ENCODE peak calls at places on chromosomes 3 and 15, in five cellular contexts. One of them, this sample, is unnamed. For H3K4me1 and H3K36me3, the result is how much of the 10 kb centered on the place peaks cover.

GRCh38 chr15:101391981-101392566 is 97.0 kb upstream of the SNRPA1 start:
- DNase-seq in uterus: no peak
- DNase-seq in left ventricle myocardium inferior: no peak
- DNase-seq in aorta: no peak
- DNase-seq in effector memory CD4-positive, alpha-beta T cell: no peak
- DNase-seq in this sample: no peak

GRCh38 chr3:99997293-99997692 is 117.0 kb downstream of the FILIP1L start:
- DNase-seq in uterus: no peak
- DNase-seq in left ventricle myocardium inferior: no peak
- DNase-seq in aorta: no peak
- DNase-seq in effector memory CD4-positive, alpha-beta T cell: no peak
- DNase-seq in this sample: no peak

GRCh38 chr3:106862067-106862466 is 515.2 kb upstream of the CCDC54 start:
- DNase-seq in uterus: no peak
- DNase-seq in left ventricle myocardium inferior: no peak
- DNase-seq in aorta: no peak
- DNase-seq in effector memory CD4-positive, alpha-beta T cell: no peak
- DNase-seq in this sample: no peak

GRCh38 chr3:181709537-181710279 is 2.0 kb upstream of the SOX2 start:
- DNase-seq in uterus: peak
- DNase-seq in left ventricle myocardium inferior: peak
- DNase-seq in aorta: peak
- DNase-seq in effector memory CD4-positive, alpha-beta T cell: peak
- DNase-seq in this sample: peak

GRCh38 chr3:57949779-57950618 is 58.2 kb upstream of the FLNB start:
- DNase-seq in uterus: peak
- DNase-seq in left ventricle myocardium inferior: peak
- DNase-seq in aorta: peak
- DNase-seq in effector memory CD4-positive, alpha-beta T cell: no peak
- DNase-seq in this sample: no peak

GRCh38 chr3:115040673-115041286 is 106.3 kb downstream of the ZBTB20 start:
- DNase-seq in uterus: no peak
- DNase-seq in left ventricle myocardium inferior: no peak
- DNase-seq in aorta: no peak
- DNase-seq in effector memory CD4-positive, alpha-beta T cell: peak
- DNase-seq in this sample: peak

GRCh38 chr3:10196389-10197052 is 31.8 kb downstream of the IRAK2 start:
- DNase-seq in uterus: no peak
- DNase-seq in left ventricle myocardium inferior: peak
- DNase-seq in aorta: no peak
- DNase-seq in effector memory CD4-positive, alpha-beta T cell: no peak
- DNase-seq in this sample: no peak

GRCh38 chr15:59994855-59995557 is 9.1 kb upstream of the FOXB1 start:
- DNase-seq in uterus: no peak
- DNase-seq in left ventricle myocardium inferior: no peak
- DNase-seq in aorta: no peak
- DNase-seq in effector memory CD4-positive, alpha-beta T cell: no peak
- DNase-seq in this sample: no peak

GRCh38 chr3:103786296-103786695 is 1351.5 kb downstream of the ZPLD1 start:
- DNase-seq in uterus: no peak
- DNase-seq in left ventricle myocardium inferior: no peak
- DNase-seq in aorta: no peak
- DNase-seq in effector memory CD4-positive, alpha-beta T cell: no peak
- DNase-seq in this sample: no peak

GRCh38 chr3:48155122-48155521 is 33.1 kb downstream of the CDC25A start:
- DNase-seq in uterus: no peak
- DNase-seq in left ventricle myocardium inferior: no peak
- DNase-seq in aorta: no peak
- DNase-seq in effector memory CD4-positive, alpha-beta T cell: no peak
- DNase-seq in this sample: no peak

GRCh38 chr3:112811917-112812660 is 34.6 kb downstream of the CD200R1L start:
- DNase-seq in uterus: peak
- DNase-seq in left ventricle myocardium inferior: no peak
- DNase-seq in aorta: no peak
- DNase-seq in effector memory CD4-positive, alpha-beta T cell: no peak
- DNase-seq in this sample: no peak

GRCh38 chr3:101676765-101677435 is at the start of gene ZBTB11:
- DNase-seq in uterus: peak
- DNase-seq in left ventricle myocardium inferior: peak
- DNase-seq in aorta: peak
- DNase-seq in effector memory CD4-positive, alpha-beta T cell: peak
- DNase-seq in this sample: peak

GRCh38 chr3:137992592-137992991 is 17.4 kb upstream of the CLDN18 start:
- DNase-seq in uterus: no peak
- DNase-seq in left ventricle myocardium inferior: no peak
- DNase-seq in aorta: no peak
- DNase-seq in effector memory CD4-positive, alpha-beta T cell: no peak
- DNase-seq in this sample: no peak

GRCh38 chr15:78850926-78851600 is 21.6 kb upstream of the MORF4L1 start:
- DNase-seq in uterus: no peak
- DNase-seq in left ventricle myocardium inferior: no peak
- DNase-seq in aorta: no peak
- DNase-seq in effector memory CD4-positive, alpha-beta T cell: no peak
- DNase-seq in this sample: no peak

GRCh38 chr3:149605902-149606301 is 51.9 kb downstream of the WWTR1 start:
- DNase-seq in uterus: no peak
- DNase-seq in left ventricle myocardium inferior: no peak
- DNase-seq in aorta: no peak
- DNase-seq in effector memory CD4-positive, alpha-beta T cell: no peak
- DNase-seq in this sample: no peak

GRCh38 chr3:12868039-12869024 is 27.0 kb upstream of the RPL32 start:
- DNase-seq in uterus: peak
- DNase-seq in left ventricle myocardium inferior: peak
- DNase-seq in aorta: peak
- DNase-seq in effector memory CD4-positive, alpha-beta T cell: peak
- DNase-seq in this sample: peak

GRCh38 chr3:102032491-102033383 is 183.4 kb downstream of the NFKBIZ start:
- DNase-seq in uterus: no peak
- DNase-seq in left ventricle myocardium inferior: no peak
- DNase-seq in aorta: no peak
- DNase-seq in effector memory CD4-positive, alpha-beta T cell: no peak
- DNase-seq in this sample: no peak

GRCh38 chr3:51710631-51711351 is 3.9 kb downstream of the GRM2 start:
- DNase-seq in uterus: no peak
- DNase-seq in left ventricle myocardium inferior: no peak
- DNase-seq in aorta: no peak
- DNase-seq in effector memory CD4-positive, alpha-beta T cell: no peak
- DNase-seq in this sample: no peak

GRCh38 chr3:12983326-12983725 is 89.9 kb downstream of the IQSEC1 start:
- DNase-seq in uterus: no peak
- DNase-seq in left ventricle myocardium inferior: no peak
- DNase-seq in aorta: peak
- DNase-seq in effector memory CD4-positive, alpha-beta T cell: no peak
- DNase-seq in this sample: no peak

GRCh38 chr3:52088445-52089367 is 32.3 kb upstream of the DUSP7 start:
- DNase-seq in uterus: peak
- DNase-seq in left ventricle myocardium inferior: no peak
- DNase-seq in aorta: peak
- DNase-seq in effector memory CD4-positive, alpha-beta T cell: no peak
- DNase-seq in this sample: no peak

GRCh38 chr15:47292638-47293037 is 424.7 kb upstream of the SEMA6D start:
- DNase-seq in uterus: no peak
- DNase-seq in left ventricle myocardium inferior: no peak
- DNase-seq in aorta: no peak
- DNase-seq in effector memory CD4-positive, alpha-beta T cell: no peak
- DNase-seq in this sample: no peak
- H3K4me1 ChIP-seq in uterus: under half
- H3K4me1 ChIP-seq in left ventricle myocardium inferior: under half
- H3K4me1 ChIP-seq in aorta: under half
- H3K4me1 ChIP-seq in effector memory CD4-positive, alpha-beta T cell: under half
- H3K4me1 ChIP-seq in this sample: under half

GRCh38 chr15:67180035-67180434 is 74.4 kb downstream of the AAGAB start:
- DNase-seq in uterus: no peak
- DNase-seq in left ventricle myocardium inferior: no peak
- DNase-seq in aorta: no peak
- DNase-seq in effector memory CD4-positive, alpha-beta T cell: no peak
- DNase-seq in this sample: no peak
- H3K36me3 ChIP-seq in uterus: under half
- H3K36me3 ChIP-seq in left ventricle myocardium inferior: under half
- H3K36me3 ChIP-seq in aorta: under half
- H3K36me3 ChIP-seq in effector memory CD4-positive, alpha-beta T cell: under half
- H3K36me3 ChIP-seq in this sample: under half

GRCh38 chr15:70752142-70752754 is 11.1 kb downstream of the UACA start:
- DNase-seq in uterus: no peak
- DNase-seq in left ventricle myocardium inferior: peak
- DNase-seq in aorta: no peak
- DNase-seq in effector memory CD4-positive, alpha-beta T cell: no peak
- DNase-seq in this sample: peak

GRCh38 chr15:70757627-70758026 is 5.7 kb downstream of the UACA start:
- DNase-seq in uterus: no peak
- DNase-seq in left ventricle myocardium inferior: no peak
- DNase-seq in aorta: no peak
- DNase-seq in effector memory CD4-positive, alpha-beta T cell: no peak
- DNase-seq in this sample: no peak

GRCh38 chr15:70750203-70750869 is 13.0 kb downstream of the UACA start:
- DNase-seq in uterus: no peak
- DNase-seq in left ventricle myocardium inferior: no peak
- DNase-seq in aorta: no peak
- DNase-seq in effector memory CD4-positive, alpha-beta T cell: no peak
- DNase-seq in this sample: no peak

GRCh38 chr15:70754862-70755261 is 8.5 kb downstream of the UACA start:
- DNase-seq in uterus: no peak
- DNase-seq in left ventricle myocardium inferior: no peak
- DNase-seq in aorta: no peak
- DNase-seq in effector memory CD4-positive, alpha-beta T cell: no peak
- DNase-seq in this sample: no peak

GRCh38 chr15:70753101-70753829 is 10.1 kb downstream of the UACA start:
- DNase-seq in uterus: no peak
- DNase-seq in left ventricle myocardium inferior: no peak
- DNase-seq in aorta: no peak
- DNase-seq in effector memory CD4-positive, alpha-beta T cell: no peak
- DNase-seq in this sample: no peak
- H3K4me1 ChIP-seq in uterus: under half
- H3K4me1 ChIP-seq in left ventricle myocardium inferior: half or more
- H3K4me1 ChIP-seq in aorta: under half
- H3K4me1 ChIP-seq in effector memory CD4-positive, alpha-beta T cell: under half
- H3K4me1 ChIP-seq in this sample: under half

GRCh38 chr15:80948651-80949292 is 40.8 kb downstream of the MESD start:
- DNase-seq in uterus: peak
- DNase-seq in left ventricle myocardium inferior: no peak
- DNase-seq in aorta: no peak
- DNase-seq in effector memory CD4-positive, alpha-beta T cell: no peak
- DNase-seq in this sample: no peak

GRCh38 chr15:80944818-80945217 is 44.8 kb downstream of the MESD start:
- DNase-seq in uterus: peak
- DNase-seq in left ventricle myocardium inferior: no peak
- DNase-seq in aorta: no peak
- DNase-seq in effector memory CD4-positive, alpha-beta T cell: no peak
- DNase-seq in this sample: no peak

GRCh38 chr15:80942746-80943565 is 46.7 kb downstream of the MESD start:
- DNase-seq in uterus: peak
- DNase-seq in left ventricle myocardium inferior: peak
- DNase-seq in aorta: no peak
- DNase-seq in effector memory CD4-positive, alpha-beta T cell: no peak
- DNase-seq in this sample: no peak

GRCh38 chr15:80946576-80946975 is 43.0 kb downstream of the MESD start:
- DNase-seq in uterus: peak
- DNase-seq in left ventricle myocardium inferior: no peak
- DNase-seq in aorta: no peak
- DNase-seq in effector memory CD4-positive, alpha-beta T cell: no peak
- DNase-seq in this sample: no peak

DNA sequence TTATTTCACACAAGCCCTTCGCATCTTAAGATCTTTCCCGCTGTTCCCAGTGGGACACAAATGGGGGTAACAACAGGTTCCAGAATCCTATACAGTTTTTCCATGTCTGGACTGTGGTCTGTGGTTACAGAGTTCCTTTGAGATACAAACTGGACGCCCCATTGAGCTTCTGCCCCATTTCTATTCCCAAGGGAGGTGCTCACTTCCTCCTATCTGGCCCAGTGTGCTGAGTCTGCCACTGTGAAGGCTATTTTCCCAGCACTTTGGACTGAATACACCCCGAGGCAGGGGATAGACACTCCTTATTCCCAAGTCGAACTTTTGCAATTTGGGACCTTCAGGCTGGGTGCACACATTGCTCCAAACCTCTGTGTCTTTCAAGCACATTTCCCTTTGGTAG is 44.0 kb downstream of the MESD start:
- DNase-seq in uterus: peak
- DNase-seq in left ventricle myocardium inferior: no peak
- DNase-seq in aorta: no peak
- DNase-seq in effector memory CD4-positive, alpha-beta T cell: no peak
- DNase-seq in this sample: no peak
- H3K36me3 ChIP-seq in uterus: under half
- H3K36me3 ChIP-seq in left ventricle myocardium inferior: half or more
- H3K36me3 ChIP-seq in aorta: under half
- H3K36me3 ChIP-seq in effector memory CD4-positive, alpha-beta T cell: half or more
- H3K36me3 ChIP-seq in this sample: under half

GRCh38 chr3:156677120-156677479 is 2.7 kb downstream of the TIPARP start:
- DNase-seq in uterus: no peak
- DNase-seq in left ventricle myocardium inferior: no peak
- DNase-seq in aorta: no peak
- DNase-seq in effector memory CD4-positive, alpha-beta T cell: peak
- DNase-seq in this sample: peak
- H3K4me1 ChIP-seq in uterus: under half
- H3K4me1 ChIP-seq in left ventricle myocardium inferior: half or more
- H3K4me1 ChIP-seq in aorta: under half
- H3K4me1 ChIP-seq in effector memory CD4-positive, alpha-beta T cell: under half
- H3K4me1 ChIP-seq in this sample: half or more

GRCh38 chr3:130737622-130738021 is 9.0 kb downstream of the PIK3R4 start:
- DNase-seq in uterus: no peak
- DNase-seq in left ventricle myocardium inferior: no peak
- DNase-seq in aorta: no peak
- DNase-seq in effector memory CD4-positive, alpha-beta T cell: no peak
- DNase-seq in this sample: no peak
- H3K36me3 ChIP-seq in uterus: under half
- H3K36me3 ChIP-seq in left ventricle myocardium inferior: under half
- H3K36me3 ChIP-seq in aorta: under half
- H3K36me3 ChIP-seq in effector memory CD4-positive, alpha-beta T cell: under half
- H3K36me3 ChIP-seq in this sample: under half

GRCh38 chr3:14208977-14209394 is 30.4 kb downstream of the LSM3 start:
- DNase-seq in uterus: no peak
- DNase-seq in left ventricle myocardium inferior: no peak
- DNase-seq in aorta: no peak
- DNase-seq in effector memory CD4-positive, alpha-beta T cell: no peak
- DNase-seq in this sample: no peak
- H3K4me1 ChIP-seq in uterus: under half
- H3K4me1 ChIP-seq in left ventricle myocardium inferior: under half
- H3K4me1 ChIP-seq in aorta: under half
- H3K4me1 ChIP-seq in effector memory CD4-positive, alpha-beta T cell: under half
- H3K4me1 ChIP-seq in this sample: under half

This sample was measured in CD4-positive, alpha-beta memory T cell.